ENCODE peak calls at places on chromosomes 2 and 18, in five cellular contexts. E, H, C, V and J are unnamed samples.

GRCh38 chr2:180573951-180574350 is 406.5 kb upstream of the UBE2E3 start:
- DNase-seq in H (no peak), C (peak; percentile 88), V (no peak), E (no peak), J (peak; percentile 76)

GRCh38 chr2:112884869-112885502 is 26.0 kb upstream of the IL37 start:
- DNase-seq in V (no peak), C (peak; percentile 44), E (no peak), H (peak; percentile 21), J (peak; percentile 50)

GRCh38 chr2:96527990-96528679 is 8.4 kb upstream of the ARID5A start:
- DNase-seq in E (no peak), C (no peak), V (no peak), H (peak; percentile 46), J (no peak)

GRCh38 chr2:109437325-109438090 is 176.3 kb downstream of the SEPTIN10 start:
- DNase-seq in V (peak; percentile 11), H (no peak), C (no peak), E (no peak), J (no peak)

GRCh38 chr2:7467782-7468447 is 550.7 kb downstream of the RNF144A start:
- DNase-seq in E (no peak), V (no peak), C (no peak), H (peak; percentile 22), J (no peak)

GRCh38 chr2:6880200-6880733 is 2.7 kb downstream of the RSAD2 start:
- DNase-seq in H (no peak), C (no peak), E (no peak), V (no peak), J (no peak)

GRCh38 chr2:17608251-17608650 is 67.8 kb downstream of the VSNL1 start:
- DNase-seq in E (no peak), V (no peak), H (no peak), C (no peak), J (no peak)

GRCh38 chr2:119307419-119308140 is 59.1 kb downstream of the C2orf76 start:
- DNase-seq in H (no peak), V (no peak), C (no peak), E (no peak), J (no peak)

GRCh38 chr2:237689569-237690131 is 62.3 kb downstream of the LRRFIP1 start:
- DNase-seq in E (no peak), H (no peak), V (no peak), C (no peak), J (no peak)

GRCh38 chr18:68172842-68173549 is 541.9 kb downstream of the TMX3 start:
- DNase-seq in V (no peak), C (no peak), H (no peak), E (no peak), J (no peak)

GRCh38 chr2:118176601-118177000 is 88.3 kb downstream of the INSIG2 start:
- DNase-seq in V (no peak), H (no peak), E (no peak), C (no peak), J (no peak)

GRCh38 chr18:13614701-13615288 is 111.6 kb downstream of the FAM210A start:
- DNase-seq in V (no peak), C (no peak), H (no peak), E (no peak), J (no peak)

GRCh38 chr2:144357623-144358400 is 162.1 kb downstream of the ZEB2 start:
- DNase-seq in V (no peak), C (peak; percentile 92), H (no peak), E (peak; percentile 95), J (peak; percentile 93)

GRCh38 chr2:232537079-232537478 is 2.4 kb upstream of the CHRNG start:
- DNase-seq in C (no peak), V (no peak), E (no peak), H (no peak), J (no peak)

GRCh38 chr2:16633632-16634430 is 31.8 kb downstream of the CYRIA start:
- DNase-seq in E (no peak), H (no peak), V (no peak), C (peak; percentile 78), J (no peak)